ENCODE peak calls at places on chromosomes 11 and 22, in five cellular contexts. One of them, this sample, is unnamed.
A peak's percentile ranks its signal among the peaks of the same experiment; 100 is the strongest.

GRCh38 chr11:96620464-96621044 is 230.7 kb downstream of the JRKL start:
- DNase-seq in thoracic aorta: no peak
- DNase-seq in OCI-LY7: no peak
- DNase-seq in GM23248: no peak
- DNase-seq in colonic mucosa: no peak
- DNase-seq in this sample: no peak

GRCh38 chr22:24494535-24495364 is at the start of gene UPB1:
- DNase-seq in thoracic aorta: no peak
- DNase-seq in OCI-LY7: no peak
- DNase-seq in GM23248: no peak
- DNase-seq in colonic mucosa: no peak
- DNase-seq in this sample: no peak

GRCh38 chr11:94767701-94768601 is at the start of gene AMOTL1:
- DNase-seq in thoracic aorta: peak; percentile 84
- DNase-seq in OCI-LY7: no peak
- DNase-seq in GM23248: peak; percentile 90
- DNase-seq in colonic mucosa: peak; percentile 63
- DNase-seq in this sample: no peak

GRCh38 chr22:48427731-48428211 is 1399.9 kb downstream of the BRD1 start:
- DNase-seq in thoracic aorta: no peak
- DNase-seq in OCI-LY7: no peak
- DNase-seq in GM23248: no peak
- DNase-seq in colonic mucosa: no peak
- DNase-seq in this sample: no peak

GRCh38 chr22:17911312-17911705 is 113.1 kb downstream of the MICAL3 start:
- DNase-seq in thoracic aorta: no peak
- DNase-seq in OCI-LY7: no peak
- DNase-seq in GM23248: no peak
- DNase-seq in colonic mucosa: no peak
- DNase-seq in this sample: no peak

GRCh38 chr11:123338997-123339752 is 90.9 kb upstream of the GRAMD1B start:
- DNase-seq in thoracic aorta: no peak
- DNase-seq in OCI-LY7: no peak
- DNase-seq in GM23248: no peak
- DNase-seq in colonic mucosa: no peak
- DNase-seq in this sample: no peak

GRCh38 chr11:104254347-104254746 is 90.4 kb upstream of the PDGFD start:
- DNase-seq in thoracic aorta: no peak
- DNase-seq in OCI-LY7: peak; percentile 32
- DNase-seq in GM23248: peak; percentile 4
- DNase-seq in colonic mucosa: peak; percentile 29
- DNase-seq in this sample: no peak

GRCh38 chr11:36744375-36745168 is 146.5 kb upstream of the RAG2 start:
- DNase-seq in thoracic aorta: peak; percentile 50
- DNase-seq in OCI-LY7: peak; percentile 47
- DNase-seq in GM23248: peak; percentile 78
- DNase-seq in colonic mucosa: peak; percentile 74
- DNase-seq in this sample: peak; percentile 13

GRCh38 chr11:65003282-65003681 is 6.5 kb upstream of the BATF2 start:
- DNase-seq in thoracic aorta: no peak
- DNase-seq in OCI-LY7: no peak
- DNase-seq in GM23248: peak; percentile 65
- DNase-seq in colonic mucosa: no peak
- DNase-seq in this sample: no peak

GRCh38 chr22:35649636-35650250 is 1.5 kb downstream of the APOL6 start:
- DNase-seq in thoracic aorta: no peak
- DNase-seq in OCI-LY7: peak; percentile 30
- DNase-seq in GM23248: no peak
- DNase-seq in colonic mucosa: no peak
- DNase-seq in this sample: no peak

GRCh38 chr11:83990160-83990733 is 704.1 kb upstream of the CCDC90B start:
- DNase-seq in thoracic aorta: no peak
- DNase-seq in OCI-LY7: no peak
- DNase-seq in GM23248: peak; percentile 3
- DNase-seq in colonic mucosa: no peak
- DNase-seq in this sample: no peak

GRCh38 chr11:34890812-34891211 is 25.4 kb downstream of the APIP start:
- DNase-seq in thoracic aorta: no peak
- DNase-seq in OCI-LY7: peak; percentile 29
- DNase-seq in GM23248: peak; percentile 64
- DNase-seq in colonic mucosa: no peak
- DNase-seq in this sample: peak; percentile 6

GRCh38 chr11:10496296-10496936 is 41.4 kb downstream of the AMPD3 start:
- DNase-seq in thoracic aorta: no peak
- DNase-seq in OCI-LY7: no peak
- DNase-seq in GM23248: no peak
- DNase-seq in colonic mucosa: peak; percentile 9
- DNase-seq in this sample: no peak

GRCh38 chr22:38109391-38110000 is 988 bp downstream of the BAIAP2L2 start:
- DNase-seq in thoracic aorta: no peak
- DNase-seq in OCI-LY7: peak; percentile 22
- DNase-seq in GM23248: no peak
- DNase-seq in colonic mucosa: no peak
- DNase-seq in this sample: no peak

GRCh38 chr22:25131198-25131887 is 68.3 kb upstream of the CRYBB3 start:
- DNase-seq in thoracic aorta: no peak
- DNase-seq in OCI-LY7: no peak
- DNase-seq in GM23248: no peak
- DNase-seq in colonic mucosa: peak; percentile 50
- DNase-seq in this sample: no peak

GRCh38 chr11:783581-784015 is 6.3 kb downstream of the CEND1 start:
- DNase-seq in thoracic aorta: peak; percentile 47
- DNase-seq in OCI-LY7: no peak
- DNase-seq in GM23248: peak; percentile 94
- DNase-seq in colonic mucosa: peak; percentile 83
- DNase-seq in this sample: no peak

GRCh38 chr11:110065189-110065588 is 28.0 kb upstream of the ZC3H12C start:
- DNase-seq in thoracic aorta: no peak
- DNase-seq in OCI-LY7: no peak
- DNase-seq in GM23248: no peak
- DNase-seq in colonic mucosa: no peak
- DNase-seq in this sample: no peak

GRCh38 chr11:113261709-113262475 is 52.5 kb upstream of the TTC12 start:
- DNase-seq in thoracic aorta: no peak
- DNase-seq in OCI-LY7: no peak
- DNase-seq in GM23248: peak; percentile 58
- DNase-seq in colonic mucosa: no peak
- DNase-seq in this sample: no peak

GRCh38 chr11:124517314-124517713 is 26.1 kb downstream of the OR8B12 start:
- DNase-seq in thoracic aorta: no peak
- DNase-seq in OCI-LY7: no peak
- DNase-seq in GM23248: no peak
- DNase-seq in colonic mucosa: no peak
- DNase-seq in this sample: no peak

GRCh38 chr11:28627690-28628255 is 519.6 kb downstream of the METTL15 start:
- DNase-seq in thoracic aorta: no peak
- DNase-seq in OCI-LY7: no peak
- DNase-seq in GM23248: no peak
- DNase-seq in colonic mucosa: no peak
- DNase-seq in this sample: no peak

GRCh38 chr22:27637604-27638003 is 164.0 kb downstream of the MN1 start:
- DNase-seq in thoracic aorta: no peak
- DNase-seq in OCI-LY7: no peak
- DNase-seq in GM23248: peak; percentile 67
- DNase-seq in colonic mucosa: no peak
- DNase-seq in this sample: no peak

GRCh38 chr11:127919206-127920000 is 668.0 kb downstream of the ETS1 start:
- DNase-seq in thoracic aorta: no peak
- DNase-seq in OCI-LY7: no peak
- DNase-seq in GM23248: peak; percentile 91
- DNase-seq in colonic mucosa: no peak
- DNase-seq in this sample: no peak

GRCh38 chr11:128339721-128340271 is 247.6 kb downstream of the ETS1 start:
- DNase-seq in thoracic aorta: no peak
- DNase-seq in OCI-LY7: no peak
- DNase-seq in GM23248: no peak
- DNase-seq in colonic mucosa: no peak
- DNase-seq in this sample: no peak

GRCh38 chr11:45858751-45859398 is 11.6 kb downstream of the CRY2 start:
- DNase-seq in thoracic aorta: no peak
- DNase-seq in OCI-LY7: no peak
- DNase-seq in GM23248: no peak
- DNase-seq in colonic mucosa: no peak
- DNase-seq in this sample: no peak
- H3K36me3 ChIP-seq in thoracic aorta: peaks cover 35% of the 10 kb centered on the region
- H3K36me3 ChIP-seq in OCI-LY7: peaks cover 76% of the 10 kb centered on the region
- H3K36me3 ChIP-seq in GM23248: peaks cover 16% of the 10 kb centered on the region
- H3K36me3 ChIP-seq in colonic mucosa: peaks cover 11% of the 10 kb centered on the region
- H3K36me3 ChIP-seq in this sample: peaks cover 84% of the 10 kb centered on the region

GRCh38 chr22:19331474-19331873 is 40.0 kb upstream of the CLTCL1 start:
- DNase-seq in thoracic aorta: no peak
- DNase-seq in OCI-LY7: no peak
- DNase-seq in GM23248: no peak
- DNase-seq in colonic mucosa: no peak
- DNase-seq in this sample: no peak

GRCh38 chr22:19329454-19329853 is 37.9 kb upstream of the CLTCL1 start:
- DNase-seq in thoracic aorta: no peak
- DNase-seq in OCI-LY7: no peak
- DNase-seq in GM23248: no peak
- DNase-seq in colonic mucosa: no peak
- DNase-seq in this sample: no peak

GRCh38 chr22:19336133-19337075 is 44.9 kb upstream of the CLTCL1 start:
- DNase-seq in thoracic aorta: no peak
- DNase-seq in OCI-LY7: no peak
- DNase-seq in GM23248: no peak
- DNase-seq in colonic mucosa: peak; percentile 57
- DNase-seq in this sample: no peak

GRCh38 chr22:19331975-19332374 is 40.5 kb upstream of the CLTCL1 start:
- DNase-seq in thoracic aorta: no peak
- DNase-seq in OCI-LY7: no peak
- DNase-seq in GM23248: no peak
- DNase-seq in colonic mucosa: no peak
- DNase-seq in this sample: no peak

DNA sequence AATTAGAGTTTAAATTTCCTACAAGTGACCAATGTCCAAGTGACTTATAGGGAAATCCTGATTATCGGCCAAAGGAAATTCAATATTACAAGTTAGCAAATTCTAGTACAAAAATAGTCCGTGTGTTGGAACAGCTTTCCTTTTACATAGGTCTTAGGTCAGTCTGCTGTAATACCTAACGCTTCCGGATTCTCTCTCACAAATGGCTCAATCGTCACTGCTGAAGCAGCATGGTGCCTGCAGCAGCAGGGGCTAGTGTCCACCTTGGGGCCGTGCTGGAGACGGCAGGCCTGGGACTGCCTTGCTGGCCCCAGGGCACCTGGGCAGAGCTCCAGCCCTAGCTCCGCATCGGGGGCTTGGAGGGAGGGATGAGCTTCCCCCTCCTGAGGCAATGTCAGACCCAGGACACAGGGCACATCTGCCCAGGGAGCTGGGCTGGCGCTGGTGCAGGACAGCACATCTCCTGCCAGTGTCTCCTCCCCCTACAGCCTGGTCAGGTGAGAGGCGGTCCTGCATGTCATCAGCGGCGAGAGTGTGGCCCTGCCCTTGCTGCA is 39.4 kb upstream of the CLTCL1 start:
- DNase-seq in thoracic aorta: no peak
- DNase-seq in OCI-LY7: no peak
- DNase-seq in GM23248: no peak
- DNase-seq in colonic mucosa: no peak
- DNase-seq in this sample: no peak
- H3K36me3 ChIP-seq in thoracic aorta: peaks cover 43% of the 10 kb centered on the region
- H3K36me3 ChIP-seq in OCI-LY7: peaks cover 77% of the 10 kb centered on the region
- H3K36me3 ChIP-seq in GM23248: peaks cover 39% of the 10 kb centered on the region
- H3K36me3 ChIP-seq in colonic mucosa: peaks cover 13% of the 10 kb centered on the region
- H3K36me3 ChIP-seq in this sample: peaks cover 34% of the 10 kb centered on the region

GRCh38 chr11:118922745-118923627 is 2.7 kb downstream of the BCL9L start:
- DNase-seq in thoracic aorta: no peak
- DNase-seq in OCI-LY7: no peak
- DNase-seq in GM23248: peak; percentile 45
- DNase-seq in colonic mucosa: no peak
- DNase-seq in this sample: no peak

GRCh38 chr11:118921121-118921928 is 4.4 kb downstream of the BCL9L start:
- DNase-seq in thoracic aorta: no peak
- DNase-seq in OCI-LY7: no peak
- DNase-seq in GM23248: peak; percentile 90
- DNase-seq in colonic mucosa: peak; percentile 68
- DNase-seq in this sample: no peak

GRCh38 chr11:118924591-118925585 is 838 bp downstream of the BCL9L start:
- DNase-seq in thoracic aorta: no peak
- DNase-seq in OCI-LY7: peak; percentile 72
- DNase-seq in GM23248: peak; percentile 68
- DNase-seq in colonic mucosa: peak; percentile 78
- DNase-seq in this sample: no peak

GRCh38 chr11:118923721-118924587 is 1.8 kb downstream of the BCL9L start:
- DNase-seq in thoracic aorta: no peak
- DNase-seq in OCI-LY7: no peak
- DNase-seq in GM23248: peak; percentile 44
- DNase-seq in colonic mucosa: peak; percentile 61
- DNase-seq in this sample: peak; percentile 41

DNA sequence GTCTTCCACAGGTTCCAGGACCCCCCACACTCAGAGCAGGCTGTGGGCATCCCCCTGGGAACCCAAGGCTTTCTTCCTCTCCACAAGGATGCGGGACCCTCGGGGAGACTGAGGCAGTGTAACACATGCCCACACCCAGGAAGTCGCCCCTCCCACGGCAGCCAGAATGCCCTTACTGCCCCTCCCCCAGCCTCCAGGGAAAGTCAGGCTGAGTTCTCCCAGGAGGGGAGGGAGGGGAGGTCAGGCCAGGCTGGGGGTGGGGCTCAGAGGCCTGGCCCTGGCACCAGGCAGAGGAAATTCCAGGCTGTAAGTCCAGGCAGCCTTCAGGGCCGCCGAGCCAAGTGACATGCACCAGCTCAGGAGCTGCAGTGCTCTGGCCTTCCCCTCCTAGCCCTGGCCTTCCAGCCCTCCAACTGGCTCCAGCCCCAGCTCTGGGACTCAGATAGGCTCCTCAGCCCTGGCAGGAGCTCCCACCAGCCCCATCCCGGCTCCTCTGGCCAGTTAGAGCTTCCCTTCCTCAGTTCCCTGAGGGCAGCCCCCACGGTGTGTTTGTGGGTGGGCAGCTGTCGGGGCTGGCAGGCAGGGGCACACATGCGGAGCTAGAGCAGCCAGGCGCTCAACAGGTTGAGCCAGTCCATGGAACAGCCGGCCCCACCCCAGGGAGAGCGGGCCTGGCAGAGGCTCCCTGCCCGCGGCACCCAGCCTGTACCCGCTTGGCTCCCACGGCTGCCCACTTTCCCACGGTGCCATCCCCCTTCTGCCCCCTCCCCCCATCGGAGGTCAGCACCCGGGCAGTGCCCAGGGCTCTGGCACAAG is 3.6 kb downstream of the BCL9L start:
- DNase-seq in thoracic aorta: peak; percentile 68
- DNase-seq in OCI-LY7: no peak
- DNase-seq in GM23248: peak; percentile 83
- DNase-seq in colonic mucosa: peak; percentile 87
- DNase-seq in this sample: no peak
- H3K36me3 ChIP-seq in thoracic aorta: no peaks in the 10 kb centered on the region
- H3K36me3 ChIP-seq in OCI-LY7: no peaks in the 10 kb centered on the region
- H3K36me3 ChIP-seq in GM23248: no peaks in the 10 kb centered on the region
- H3K36me3 ChIP-seq in colonic mucosa: no peaks in the 10 kb centered on the region
- H3K36me3 ChIP-seq in this sample: no peaks in the 10 kb centered on the region

DNA sequence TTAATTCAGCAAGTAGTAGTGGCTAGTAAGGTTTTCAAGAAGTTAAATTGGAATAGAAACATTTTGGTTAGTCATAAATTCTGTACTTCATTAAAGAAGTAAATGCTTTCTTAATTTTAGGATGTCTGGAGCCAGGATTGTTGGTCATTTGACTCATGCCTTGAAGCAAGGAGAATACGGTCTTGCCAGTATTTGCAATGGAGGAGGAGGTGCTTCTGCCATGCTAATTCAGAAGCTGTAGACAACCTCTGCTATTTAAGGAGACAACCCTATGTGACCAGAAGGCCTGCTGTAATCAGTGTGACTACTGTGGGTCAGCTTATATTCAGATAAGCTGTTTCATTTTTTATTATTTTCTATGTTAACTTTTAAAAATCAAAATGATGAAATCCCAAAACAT is 25.8 kb downstream of the ACAT1 start:
- DNase-seq in thoracic aorta: no peak
- DNase-seq in OCI-LY7: no peak
- DNase-seq in GM23248: peak; percentile 29
- DNase-seq in colonic mucosa: no peak
- DNase-seq in this sample: no peak
- H3K36me3 ChIP-seq in thoracic aorta: peaks cover 59% of the 10 kb centered on the region
- H3K36me3 ChIP-seq in OCI-LY7: peaks cover 96% of the 10 kb centered on the region
- H3K36me3 ChIP-seq in GM23248: peaks cover 44% of the 10 kb centered on the region
- H3K36me3 ChIP-seq in colonic mucosa: no peaks in the 10 kb centered on the region
- H3K36me3 ChIP-seq in this sample: peaks cover 36% of the 10 kb centered on the region